ENCODE peak calls at places on chromosomes 3 and 15, in six cellular contexts. One of them, this sample, is unnamed.

GRCh38 chr15:48962662-48963523 is 826 bp downstream of the SHC4 start:
- DNase-seq in hypothalamus: peak
- DNase-seq in GF-D8: no peak
- DNase-seq in T-helper 9 cell: no peak
- DNase-seq in nephron progenitor cell: peak
- DNase-seq in AG08395: peak
- DNase-seq in this sample: no peak

GRCh38 chr15:25543156-25543555 is 104.3 kb upstream of the UBE3A start:
- DNase-seq in T-helper 9 cell: no peak
- DNase-seq in GF-D8: no peak
- DNase-seq in nephron progenitor cell: no peak
- DNase-seq in hypothalamus: no peak
- DNase-seq in AG08395: peak
- DNase-seq in this sample: no peak

GRCh38 chr3:155233213-155233612 is 60.3 kb downstream of the STRIT1 start:
- DNase-seq in nephron progenitor cell: no peak
- DNase-seq in T-helper 9 cell: no peak
- DNase-seq in GF-D8: no peak
- DNase-seq in hypothalamus: no peak
- DNase-seq in AG08395: peak
- DNase-seq in this sample: no peak

GRCh38 chr3:78049501-78049900 is 1009.6 kb downstream of the ROBO2 start:
- DNase-seq in hypothalamus: no peak
- DNase-seq in T-helper 9 cell: no peak
- DNase-seq in nephron progenitor cell: no peak
- DNase-seq in AG08395: no peak
- DNase-seq in GF-D8: no peak
- DNase-seq in this sample: no peak

GRCh38 chr3:96813820-96814580 is 394 bp upstream of the EPHA6 start:
- DNase-seq in AG08395: peak
- DNase-seq in GF-D8: no peak
- DNase-seq in T-helper 9 cell: no peak
- DNase-seq in hypothalamus: no peak
- DNase-seq in nephron progenitor cell: peak
- DNase-seq in this sample: peak

GRCh38 chr3:192060160-192060783 is 599.3 kb downstream of the PYDC2 start:
- DNase-seq in GF-D8: no peak
- DNase-seq in hypothalamus: no peak
- DNase-seq in T-helper 9 cell: no peak
- DNase-seq in AG08395: no peak
- DNase-seq in nephron progenitor cell: peak
- DNase-seq in this sample: no peak

GRCh38 chr15:88745696-88746095 is 57.5 kb upstream of the ACAN start:
- DNase-seq in AG08395: peak
- DNase-seq in hypothalamus: no peak
- DNase-seq in GF-D8: no peak
- DNase-seq in nephron progenitor cell: no peak
- DNase-seq in T-helper 9 cell: no peak
- DNase-seq in this sample: no peak

GRCh38 chr3:38454179-38454883 is 641 bp downstream of the ACVR2B start:
- DNase-seq in AG08395: peak
- DNase-seq in T-helper 9 cell: peak
- DNase-seq in GF-D8: no peak
- DNase-seq in nephron progenitor cell: peak
- DNase-seq in hypothalamus: no peak
- DNase-seq in this sample: no peak

GRCh38 chr3:150495563-150496168 is 50.6 kb downstream of the SERP1 start:
- DNase-seq in nephron progenitor cell: peak
- DNase-seq in AG08395: peak
- DNase-seq in T-helper 9 cell: no peak
- DNase-seq in GF-D8: peak
- DNase-seq in hypothalamus: no peak
- DNase-seq in this sample: no peak

GRCh38 chr15:76185716-76186115 is 125.6 kb downstream of the ETFA start:
- DNase-seq in GF-D8: no peak
- DNase-seq in AG08395: peak
- DNase-seq in nephron progenitor cell: peak
- DNase-seq in hypothalamus: no peak
- DNase-seq in T-helper 9 cell: no peak
- DNase-seq in this sample: no peak

GRCh38 chr15:60804551-60804950 is 325.6 kb upstream of the ICE2 start:
- DNase-seq in AG08395: no peak
- DNase-seq in hypothalamus: no peak
- DNase-seq in T-helper 9 cell: no peak
- DNase-seq in nephron progenitor cell: no peak
- DNase-seq in GF-D8: no peak
- DNase-seq in this sample: no peak

GRCh38 chr3:136146981-136147729 is 49.0 kb downstream of the MSL2 start:
- DNase-seq in hypothalamus: no peak
- DNase-seq in T-helper 9 cell: no peak
- DNase-seq in GF-D8: no peak
- DNase-seq in nephron progenitor cell: no peak
- DNase-seq in AG08395: no peak
- DNase-seq in this sample: no peak